ENCODE peak calls at places on chromosomes 4 and X, in seven cellular contexts. L is CD4-positive, alpha-beta memory T cell; N is CD4-positive, alpha-beta T cell; Z is BJ; P is Ammon's horn; S is H9; K is AG08396. B is an unnamed sample.
A peak's percentile ranks its signal among the peaks of the same experiment; 100 is the strongest.

GRCh38 chr4:169070895-169071218 is 60.8 kb upstream of the CBR4 start:
- DNase-seq in L (no peak), N (no peak), S (no peak), P (no peak), Z (no peak), K (no peak), B (no peak)

GRCh38 chrX:12564221-12564620 is 227.0 kb upstream of the PRPS2 start:
- DNase-seq in S (no peak), N (no peak), Z (no peak), P (no peak), L (no peak), K (no peak), B (no peak)

GRCh38 chrX:4043951-4044350 is 330.5 kb upstream of the PRKX start:
- DNase-seq in P (no peak), L (no peak), N (no peak), Z (no peak), K (no peak), S (no peak), B (no peak)

GRCh38 chrX:126165721-126166401 is at the start of gene DCAF12L2:
- DNase-seq in K (no peak), N (no peak), L (no peak), P (peak; percentile 18), Z (no peak), S (peak; percentile 47), B (no peak)

GRCh38 chrX:110678591-110678990 is 117.0 kb downstream of the CHRDL1 start:
- DNase-seq in Z (no peak), N (no peak), L (no peak), P (no peak), K (no peak), S (no peak), B (no peak)

GRCh38 chr4:97349468-97350186 is 793.6 kb downstream of the STPG2 start:
- DNase-seq in Z (no peak), L (no peak), P (no peak), S (no peak), K (no peak), N (no peak), B (no peak)

GRCh38 chr4:158128540-158128939 is 44.3 kb downstream of the GASK1B start:
- DNase-seq in N (no peak), Z (no peak), P (no peak), K (no peak), L (no peak), S (no peak), B (no peak)

GRCh38 chr4:66691101-66691500 is 854.2 kb downstream of the CENPC start:
- DNase-seq in K (no peak), S (peak; percentile 31), L (no peak), N (no peak), P (no peak), Z (no peak), B (no peak)

GRCh38 chr4:144518181-144518895 is 127.6 kb upstream of the HHIP start:
- DNase-seq in K (no peak), P (no peak), S (no peak), Z (no peak), L (no peak), N (no peak), B (no peak)

GRCh38 chr4:56650259-56651070 is 30.6 kb downstream of the HOPX start:
- DNase-seq in Z (no peak), N (no peak), P (no peak), S (no peak), L (no peak), K (no peak), B (no peak)

GRCh38 chr4:173370130-173370476 is 651 bp upstream of the SAP30 start:
- DNase-seq in P (no peak), Z (no peak), L (no peak), N (peak; percentile 42), S (no peak), K (no peak), B (no peak)

GRCh38 chr4:73064536-73064935 is 5.0 kb downstream of the COX18 start:
- DNase-seq in N (no peak), K (no peak), L (no peak), P (no peak), S (no peak), Z (no peak), B (no peak)

GRCh38 chrX:153925387-153925738 is 701 bp downstream of the ARHGAP4 start:
- DNase-seq in S (no peak), P (no peak), K (no peak), Z (no peak), L (peak; percentile 41), N (no peak), B (no peak)

GRCh38 chr4:80963051-80963450 is 67.5 kb upstream of the BMP3 start:
- DNase-seq in P (no peak), N (no peak), K (no peak), L (no peak), S (no peak), Z (no peak), B (no peak)

GRCh38 chrX:129360175-129360574 is 163.1 kb downstream of the SMARCA1 start:
- DNase-seq in N (peak; percentile 0), P (peak; percentile 22), Z (no peak), S (peak; percentile 52), K (peak; percentile 32), L (peak; percentile 26), B (peak; percentile 1)

GRCh38 chrX:105210258-105210657 is 10.2 kb downstream of the TEX13A start:
- DNase-seq in S (no peak), K (no peak), N (no peak), Z (no peak), L (no peak), P (no peak), B (no peak)

GRCh38 chr4:111359602-111360001 is 736.7 kb upstream of the PITX2 start:
- DNase-seq in Z (no peak), L (no peak), P (no peak), K (no peak), S (no peak), N (no peak), B (no peak)

GRCh38 chr4:24781999-24782745 is 13.2 kb upstream of the SOD3 start:
- DNase-seq in S (no peak), Z (no peak), L (no peak), N (no peak), K (no peak), P (no peak), B (no peak)

GRCh38 chr4:87632469-87632868 is 17.6 kb upstream of the DMP1 start:
- DNase-seq in N (no peak), Z (no peak), L (no peak), P (no peak), S (no peak), K (no peak), B (no peak)

GRCh38 chr4:37715889-37716402 is 29.8 kb upstream of the RELL1 start:
- DNase-seq in L (no peak), N (no peak), Z (no peak), P (no peak), S (no peak), K (no peak), B (no peak)

GRCh38 chr4:15948826-15949225 is 10.3 kb upstream of the FGFBP1 start:
- DNase-seq in N (no peak), P (no peak), L (no peak), S (no peak), Z (no peak), K (no peak), B (no peak)